ENCODE peak calls at places on chromosomes 4 and X, in eight cellular contexts. M is fibroblast of lung; A is MG63; J is sigmoid colon; H is endodermal cell; P is T-helper 17 cell; F is CD8-positive, alpha-beta memory T cell; B is IMR-90. C is an unnamed sample. For H3K9me3, the result is how much of the 10 kb centered on the place peaks cover.

GRCh38 chr4:109998867-109999303 is 86.2 kb downstream of the EGF start:
- DNase-seq in M (peak), P (no peak), B (peak), H (no peak), F (no peak), J (no peak), A (no peak), C (peak)

GRCh38 chrX:17030580-17031285 is 84.3 kb downstream of the REPS2 start:
- DNase-seq in B (no peak), H (no peak), P (no peak), J (no peak), M (peak), F (no peak), A (no peak), C (no peak)

GRCh38 chr4:17957689-17958088 is 63.9 kb downstream of the LCORL start:
- DNase-seq in M (no peak), J (no peak), H (no peak), P (no peak), F (no peak), A (no peak), B (peak), C (no peak)

GRCh38 chrX:42704454-42704853 is 73.5 kb downstream of the PPP1R2C start:
- DNase-seq in J (no peak), M (peak), P (no peak), F (no peak), B (peak), A (no peak), H (no peak), C (no peak)

GRCh38 chrX:15384304-15384703 is at the start of gene VEGFD:
- DNase-seq in B (peak), A (no peak), J (no peak), H (no peak), F (no peak), P (no peak), M (peak), C (no peak)

GRCh38 chr4:1793496-1793840 is 375 bp downstream of the FGFR3 start:
- DNase-seq in J (no peak), P (peak), H (peak), A (no peak), B (no peak), F (peak), M (no peak), C (no peak)

GRCh38 chrX:107629533-107629909 is 1.2 kb downstream of the PRPS1 start:
- DNase-seq in F (no peak), A (peak), M (peak), P (no peak), H (peak), B (peak), J (no peak), C (peak)

GRCh38 chrX:4850312-4850711 is 1136.9 kb upstream of the PRKX start:
- DNase-seq in J (no peak), F (no peak), A (no peak), M (no peak), P (no peak), H (no peak), B (no peak), C (no peak)

GRCh38 chr4:80732010-80732409 is 298.5 kb upstream of the BMP3 start:
- DNase-seq in A (no peak), M (peak), F (no peak), H (no peak), P (no peak), J (no peak), B (peak), C (no peak)

GRCh38 chrX:68942797-68943196 is 114.0 kb downstream of the EFNB1 start:
- DNase-seq in H (peak), B (no peak), M (no peak), F (no peak), A (no peak), J (peak), P (no peak), C (no peak)

GRCh38 chr4:101183658-101184373 is 163.5 kb downstream of the PPP3CA start:
- DNase-seq in F (no peak), J (no peak), B (peak), M (no peak), P (no peak), A (no peak), H (no peak), C (no peak)

GRCh38 chrX:76538860-76539259 is 111.3 kb downstream of the MAGEE1 start:
- DNase-seq in H (peak), F (no peak), J (no peak), A (no peak), P (no peak), B (no peak), M (no peak), C (no peak)

GRCh38 chrX:133229361-133229760 is 11.2 kb upstream of the TFDP3 start:
- DNase-seq in H (no peak), J (no peak), F (no peak), A (peak), P (no peak), M (peak), B (peak), C (no peak)

GRCh38 chr4:8473920-8474590 is 33.5 kb downstream of the TRMT44 start:
- DNase-seq in P (no peak), M (no peak), B (no peak), H (no peak), J (no peak), F (no peak), A (no peak), C (no peak)

GRCh38 chr4:41258783-41259182 is 2.1 kb downstream of the UCHL1 start:
- DNase-seq in P (no peak), B (peak), J (no peak), A (peak), H (peak), M (peak), F (no peak), C (no peak)

GRCh38 chr4:6902318-6903042 is 7.1 kb upstream of the TBC1D14 start:
- DNase-seq in F (no peak), B (no peak), H (peak), J (peak), A (no peak), P (no peak), M (no peak), C (no peak)

GRCh38 chr4:187475901-187476300 is 519.7 kb upstream of the ZFP42 start:
- DNase-seq in H (no peak), J (no peak), P (no peak), M (no peak), F (no peak), B (no peak), A (no peak), C (no peak)

DNA sequence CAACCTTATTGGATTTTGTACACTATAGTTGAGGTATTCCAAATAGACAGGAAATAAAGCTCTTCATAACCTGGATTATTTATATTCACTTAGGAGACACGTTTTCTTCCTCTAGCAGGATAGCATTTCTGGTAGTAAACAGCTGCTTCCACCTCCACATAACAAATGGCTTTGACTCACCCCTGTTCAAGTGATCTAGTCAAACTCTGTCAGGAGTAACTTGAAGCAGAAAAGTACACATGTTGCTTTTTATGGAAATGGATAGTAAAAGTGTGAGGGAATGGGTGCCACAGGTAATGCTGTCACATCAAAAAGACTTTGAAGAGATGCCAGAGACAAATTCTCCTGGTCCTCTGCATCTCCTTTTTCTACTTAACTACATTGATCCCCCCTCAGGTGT is 258.7 kb upstream of the SLC7A11 start:
- DNase-seq in B (no peak), A (no peak), P (no peak), H (no peak), F (no peak), M (no peak), J (no peak), C (no peak)
- H3K9me3 ChIP-seq in B (under half), A (under half), P (under half), H (under half), F (under half), M (under half), J (under half), C (under half)

DNA sequence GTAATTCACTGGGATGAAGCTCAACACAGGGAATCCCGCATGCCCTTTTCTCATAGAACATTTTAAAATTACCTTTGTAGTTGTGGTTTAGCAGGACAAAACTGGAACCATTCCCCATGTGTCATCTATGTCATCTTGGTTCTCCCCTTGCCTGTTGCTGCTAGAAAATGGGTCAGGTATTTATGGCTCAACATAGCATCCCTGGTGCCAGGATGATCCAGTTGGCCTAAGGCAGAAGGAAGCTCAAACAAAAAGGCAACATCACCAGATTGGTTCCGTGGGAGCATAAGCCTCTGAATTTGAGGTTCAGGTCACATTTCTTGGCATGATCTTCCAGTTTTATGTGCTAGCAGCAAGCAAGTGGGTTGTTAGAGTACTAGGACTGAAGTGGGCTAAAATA is 552.6 kb upstream of the BOD1L1 start:
- DNase-seq in H (no peak), M (no peak), B (no peak), F (no peak), P (no peak), A (no peak), J (no peak), C (no peak)
- H3K9me3 ChIP-seq in H (under half), M (under half), B (under half), F (under half), P (under half), A (under half), J (under half), C (under half)

GRCh38 chrX:135632353-135632752 is 81.1 kb upstream of the CT45A1 start:
- DNase-seq in J (no peak), A (no peak), F (no peak), B (no peak), H (no peak), M (no peak), P (no peak), C (no peak)
- H3K9me3 ChIP-seq in J (under half), A (under half), F (under half), B (under half), H (under half), M (under half), P (under half), C (under half)

DNA sequence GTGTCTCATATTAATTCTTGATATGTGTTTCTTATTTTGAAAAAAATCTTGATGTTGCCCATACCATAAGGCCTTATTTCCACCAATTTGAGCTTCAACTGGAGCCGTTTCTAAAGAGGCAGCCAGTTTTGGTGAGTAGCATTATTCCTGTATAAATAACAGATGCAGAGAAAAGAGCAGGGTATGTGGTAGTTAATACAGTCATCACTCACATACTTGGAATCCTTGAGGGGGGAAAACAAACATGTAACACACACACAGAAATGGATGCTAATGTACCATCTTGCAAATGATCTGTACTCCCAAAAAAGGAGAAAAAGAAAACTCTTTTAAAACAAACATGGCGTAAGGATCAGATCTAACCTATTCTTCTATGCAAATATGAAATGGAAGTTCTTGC is 389.7 kb downstream of the GPM6A start:
- DNase-seq in P (no peak), B (peak), A (peak), H (no peak), J (no peak), F (no peak), M (peak), C (no peak)
- H3K9me3 ChIP-seq in P (under half), B (under half), A (under half), H (under half), J (under half), F (under half), M (under half), C (under half)

GRCh38 chr4:165475706-165476070 is 96.9 kb downstream of the CPE start:
- DNase-seq in H (no peak), F (no peak), P (no peak), J (no peak), B (no peak), A (no peak), M (no peak), C (no peak)
- H3K9me3 ChIP-seq in H (half or more), F (under half), P (under half), J (under half), B (under half), A (under half), M (under half), C (under half)

GRCh38 chrX:20056704-20057103 is 60.0 kb downstream of the MAP7D2 start:
- DNase-seq in M (no peak), F (no peak), B (peak), A (no peak), H (no peak), P (no peak), J (no peak), C (no peak)

GRCh38 chrX:20057479-20057878 is 59.2 kb downstream of the MAP7D2 start:
- DNase-seq in F (no peak), H (no peak), A (no peak), B (no peak), P (no peak), M (no peak), J (no peak), C (no peak)

DNA sequence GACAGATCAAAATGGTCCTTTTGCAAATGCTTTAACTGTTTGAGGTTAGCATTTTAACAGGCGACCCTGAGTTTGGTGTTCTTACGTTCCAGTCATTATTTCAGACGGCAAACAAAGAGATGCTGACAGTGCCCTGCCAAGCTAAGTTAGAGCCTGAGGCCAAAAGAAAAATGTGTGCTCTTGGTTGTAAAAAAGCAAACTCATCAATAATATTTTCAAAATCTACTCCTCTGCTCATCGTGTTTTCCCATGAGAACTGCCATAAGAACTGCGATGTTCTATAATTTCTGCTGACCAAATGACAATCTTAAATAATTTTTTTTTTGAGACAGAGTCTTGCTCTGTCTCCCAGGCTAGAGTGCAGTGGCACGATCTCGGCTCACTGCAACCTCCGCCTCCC is 62.7 kb upstream of the BCLAF3 start:
- DNase-seq in J (no peak), P (no peak), M (no peak), A (no peak), F (no peak), B (no peak), H (no peak), C (no peak)
- H3K9me3 ChIP-seq in J (under half), P (under half), M (under half), A (under half), F (under half), B (under half), H (under half), C (under half)

GRCh38 chrX:1045680-1046314 is 166.7 kb downstream of the CRLF2 start:
- DNase-seq in M (no peak), H (no peak), A (no peak), P (no peak), F (no peak), B (no peak), J (no peak), C (no peak)

GRCh38 chrX:1035206-1035605 is 177.2 kb downstream of the CRLF2 start:
- DNase-seq in B (no peak), P (no peak), J (no peak), F (no peak), H (no peak), M (no peak), A (no peak), C (no peak)

GRCh38 chrX:1041051-1041450 is 171.4 kb downstream of the CRLF2 start:
- DNase-seq in M (no peak), P (no peak), B (no peak), F (no peak), H (no peak), J (no peak), A (no peak), C (no peak)
- H3K9me3 ChIP-seq in M (under half), P (under half), B (under half), F (under half), H (under half), J (under half), A (under half), C (under half)